ENCODE peak calls at places on chromosome 2, in six cellular contexts. G is K562, P is HepG2, U is A549, N is upper lobe of left lung, J is GM12878. Q is an unnamed sample.

GRCh38 chr2:196076778-196077568 is 8.3 kb upstream of the DNAH7 start:
- ATAC-seq in G (peak), P (no peak), U (no peak), N (no peak), J (peak), Q (no peak)

GRCh38 chr2:10614940-10615339 is 74.8 kb downstream of the NOL10 start:
- ATAC-seq in G (no peak), P (no peak), U (no peak), N (no peak), J (no peak), Q (no peak)

GRCh38 chr2:173990970-173991819 is 26.0 kb upstream of the SP3 start:
- ATAC-seq in G (peak), P (peak), U (no peak), N (peak), J (peak), Q (peak)

GRCh38 chr2:177316756-177317155 is 52.2 kb upstream of the NFE2L2 start:
- ATAC-seq in G (no peak), P (no peak), U (no peak), N (no peak), J (no peak), Q (no peak)

GRCh38 chr2:186130678-186131511 is 355.2 kb upstream of the ZC3H15 start:
- ATAC-seq in G (no peak), P (no peak), U (no peak), N (no peak), J (no peak), Q (no peak)

GRCh38 chr2:37993135-37993534 is 68.0 kb downstream of the RMDN2 start:
- ATAC-seq in G (no peak), P (no peak), U (no peak), N (no peak), J (no peak), Q (no peak)

GRCh38 chr2:86790828-86791561 is at the start of gene CD8A:
- ATAC-seq in G (peak), P (peak), U (no peak), N (peak), J (peak), Q (no peak)

GRCh38 chr2:191728710-191729597 is 51.0 kb downstream of the NABP1 start:
- ATAC-seq in G (peak), P (no peak), U (no peak), N (no peak), J (peak), Q (no peak)

GRCh38 chr2:211534655-211535054 is 978.3 kb downstream of the CPS1 start:
- ATAC-seq in G (no peak), P (no peak), U (no peak), N (no peak), J (no peak), Q (no peak)

GRCh38 chr2:222707689-222708273 is 36.3 kb downstream of the MOGAT1 start:
- ATAC-seq in G (no peak), P (peak), U (no peak), N (no peak), J (peak), Q (no peak)

GRCh38 chr2:221502270-221502973 is 69.7 kb downstream of the EPHA4 start:
- ATAC-seq in G (no peak), P (no peak), U (no peak), N (peak), J (no peak), Q (no peak)

GRCh38 chr2:174364628-174365027 is 29.9 kb downstream of the SP9 start:
- ATAC-seq in G (no peak), P (no peak), U (no peak), N (no peak), J (no peak), Q (no peak)

GRCh38 chr2:24477229-24477628 is 13.8 kb upstream of the NCOA1 start:
- ATAC-seq in G (peak), P (peak), U (no peak), N (no peak), J (peak), Q (no peak)

GRCh38 chr2:47313728-47314127 is 89.2 kb upstream of the MSH2 start:
- ATAC-seq in G (peak), P (peak), U (no peak), N (no peak), J (no peak), Q (no peak)

GRCh38 chr2:205566556-205567061 is 115.7 kb upstream of the NRP2 start:
- ATAC-seq in G (no peak), P (no peak), U (no peak), N (no peak), J (no peak), Q (no peak)

GRCh38 chr2:205574041-205574440 is 108.3 kb upstream of the NRP2 start:
- ATAC-seq in G (no peak), P (no peak), U (no peak), N (no peak), J (no peak), Q (no peak)

GRCh38 chr2:205571300-205571858 is 110.9 kb upstream of the NRP2 start:
- ATAC-seq in G (no peak), P (no peak), U (no peak), N (no peak), J (no peak), Q (no peak)

GRCh38 chr2:205568620-205569019 is 113.7 kb upstream of the NRP2 start:
- ATAC-seq in G (no peak), P (no peak), U (no peak), N (no peak), J (no peak), Q (no peak)

DNA sequence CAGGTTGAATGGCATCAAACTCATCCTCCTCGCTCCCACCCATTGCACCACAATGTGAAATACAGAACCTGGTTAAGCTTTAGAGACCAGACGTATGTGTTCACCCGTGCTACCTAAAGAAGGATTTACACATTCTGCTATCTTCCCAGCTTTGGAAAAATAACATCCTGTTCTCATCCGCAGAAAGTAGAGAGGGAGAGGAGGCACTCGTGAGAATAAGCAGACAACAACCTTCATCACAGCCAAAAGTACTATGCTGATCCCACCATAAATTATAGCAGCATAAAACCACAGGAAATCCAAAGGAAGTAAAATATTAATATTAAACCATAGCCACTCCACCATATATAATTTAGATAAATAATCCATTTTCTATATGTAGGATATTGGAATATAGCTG is 111.7 kb upstream of the NRP2 start:
- ATAC-seq in G (no peak), P (no peak), U (no peak), N (no peak), J (no peak), Q (no peak)
- TF ChIP-seq EP300 in G (no peak), P (no peak), U (no peak), N (no peak), J (no peak), Q (no peak)

DNA sequence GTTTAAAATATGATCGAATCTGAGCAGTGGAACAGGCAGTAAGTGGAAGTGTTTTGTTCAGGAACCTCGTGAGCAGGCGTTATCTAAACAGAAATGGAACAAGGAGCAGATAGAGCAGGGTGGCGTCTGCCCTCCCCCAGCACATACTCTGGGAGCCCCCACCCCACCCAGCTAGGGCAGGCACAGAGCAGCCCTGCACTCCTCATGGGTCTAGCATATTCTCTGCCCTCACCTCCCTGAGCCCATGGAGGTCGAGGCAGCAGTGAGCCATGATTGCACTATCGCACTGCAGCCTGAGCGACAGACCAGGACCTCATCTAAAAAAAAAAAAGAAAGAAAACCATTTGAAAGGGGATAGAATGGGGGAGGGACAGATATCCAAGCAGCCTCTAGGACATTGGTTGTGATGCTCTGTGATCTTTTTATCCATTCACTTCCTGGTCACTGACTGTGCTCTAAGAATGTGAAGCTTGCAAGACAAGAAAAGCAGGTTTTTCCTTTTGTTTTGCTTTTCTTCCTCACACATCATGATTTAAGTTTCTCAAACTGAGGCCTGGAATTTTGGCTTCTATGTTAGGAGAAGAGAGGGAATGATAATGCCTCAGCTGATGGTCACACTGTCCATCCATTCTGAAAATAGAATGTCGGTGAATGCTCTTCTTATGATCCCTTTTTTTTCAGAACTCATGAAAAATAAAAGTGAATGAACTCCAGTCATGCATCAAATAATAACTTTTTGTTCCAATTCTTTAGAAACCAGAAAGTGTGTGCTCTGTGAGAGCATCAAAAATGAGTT is 3.2 kb downstream of the MLPH start:
- ATAC-seq in G (no peak), P (no peak), U (no peak), N (no peak), J (no peak), Q (no peak)
- TF ChIP-seq EP300 in G (no peak), P (no peak), U (no peak), N (no peak), J (no peak), Q (no peak)

DNA sequence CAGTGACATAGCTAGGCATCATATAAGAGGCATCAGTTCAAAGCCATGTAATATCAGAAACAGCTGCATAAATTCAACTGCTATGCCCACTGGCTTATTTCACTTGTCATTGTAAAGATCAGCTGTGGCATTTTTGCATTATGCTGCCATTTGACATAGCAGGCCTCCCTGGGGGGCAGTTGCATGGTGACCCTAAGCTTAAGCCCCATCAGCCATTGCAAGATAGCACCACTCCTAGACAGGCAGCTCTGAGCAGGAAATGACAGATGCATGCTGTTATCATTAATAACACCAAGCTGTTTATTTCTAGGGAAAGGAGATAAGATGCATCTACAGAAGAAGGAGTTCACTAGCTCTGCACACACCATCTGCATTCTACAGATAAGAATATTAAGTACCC is 233.4 kb upstream of the CNTNAP5 start:
- ATAC-seq in G (no peak), P (no peak), U (no peak), N (no peak), J (no peak), Q (no peak)
- TF ChIP-seq EP300 in G (no peak), P (no peak), U (no peak), N (no peak), J (no peak), Q (no peak)

DNA sequence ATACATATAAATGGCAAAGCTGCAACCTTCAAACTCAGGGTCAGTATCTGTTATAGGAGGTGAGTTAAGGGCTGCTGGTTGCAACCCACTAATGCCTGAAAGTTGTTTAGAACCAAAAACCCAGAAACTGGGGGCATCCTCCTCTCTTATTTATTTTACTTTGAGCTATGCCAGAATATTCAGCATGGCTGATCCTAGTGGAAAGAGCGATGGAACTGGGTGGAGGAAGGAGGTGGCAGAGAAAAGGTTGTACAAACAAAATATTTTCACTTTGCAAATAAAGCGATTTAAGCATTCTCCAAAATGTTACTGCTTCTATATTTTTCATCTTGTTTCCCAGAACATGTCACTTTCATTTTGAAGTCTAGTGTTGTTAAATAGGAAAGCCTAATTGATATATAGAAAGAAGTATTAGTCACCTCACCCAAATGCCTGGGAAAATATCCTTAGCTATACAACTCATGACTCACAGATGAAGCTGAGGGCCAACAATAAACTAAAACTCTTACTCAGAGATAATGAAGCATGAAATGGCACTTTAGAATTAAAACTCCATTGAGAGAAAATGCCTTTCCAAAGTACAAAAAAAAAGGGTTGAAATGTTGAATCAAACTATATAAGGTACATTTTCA is 251.4 kb upstream of the UBE2E3 start:
- ATAC-seq in G (no peak), P (no peak), U (peak), N (no peak), J (no peak), Q (no peak)
- TF ChIP-seq EP300 in G (no peak), P (no peak), U (no peak), N (no peak), J (no peak), Q (no peak)

GRCh38 chr2:147572622-147573021 is 272.2 kb upstream of the ACVR2A start:
- ATAC-seq in G (no peak), P (no peak), U (no peak), N (no peak), J (no peak), Q (no peak)
- TF ChIP-seq EP300 in G (no peak), P (no peak), U (no peak), N (no peak), J (no peak), Q (no peak)

Q was measured in gastroesophageal sphincter.